ENCODE peak calls at places on chromosomes 3 and 15, in ten cellular contexts. L is WTC11, A is AG10803, I is mucosa of descending colon, D is endothelial cell, F is retinal pigment epithelial cell, U is cardiac muscle cell, H is cardiac fibroblast, Q is tibial artery, C is lower lobe of right lung. P is an unnamed sample.
A peak's percentile ranks its signal among the peaks of the same experiment; 100 is the strongest.

GRCh38 chr15:95215016-95215415 is 983.7 kb downstream of the MCTP2 start:
- DNase-seq in C (no peak), D (no peak), L (no peak), A (no peak), H (no peak), U (no peak), Q (no peak), I (no peak), F (no peak), P (no peak)

GRCh38 chr3:121330586-121330985 is 215.2 kb downstream of the POLQ start:
- DNase-seq in A (no peak), Q (no peak), D (no peak), I (no peak), H (no peak), F (peak; percentile 18), L (no peak), U (peak; percentile 15), C (no peak), P (no peak)

GRCh38 chr3:115236496-115236895 is 89.4 kb upstream of the ZBTB20 start:
- DNase-seq in D (no peak), C (no peak), Q (no peak), H (no peak), A (peak; percentile 70), U (no peak), L (no peak), F (no peak), I (no peak), P (no peak)

GRCh38 chr15:68352401-68353062 is 75.0 kb downstream of the FEM1B start:
- DNase-seq in Q (peak; percentile 93), H (peak; percentile 94), L (no peak), U (no peak), C (no peak), I (peak; percentile 28), D (no peak), A (peak; percentile 98), F (peak; percentile 43), P (no peak)

GRCh38 chr15:101318810-101319200 is 23.8 kb upstream of the SNRPA1 start:
- DNase-seq in U (peak; percentile 51), D (no peak), H (no peak), L (peak; percentile 4), F (no peak), C (no peak), Q (no peak), A (no peak), I (no peak), P (no peak)

GRCh38 chr15:100206643-100207042 is 135.1 kb downstream of the ADAMTS17 start:
- DNase-seq in I (no peak), D (no peak), L (no peak), C (no peak), A (no peak), H (no peak), U (no peak), Q (peak; percentile 12), F (no peak), P (no peak)

GRCh38 chr3:44061961-44062360 is 179.7 kb upstream of the TOPAZ1 start:
- DNase-seq in U (no peak), Q (no peak), I (no peak), H (no peak), A (no peak), F (no peak), L (no peak), D (no peak), C (no peak), P (no peak)

GRCh38 chr3:170429050-170429449 is 10.4 kb downstream of the CLDN11 start:
- DNase-seq in A (peak; percentile 79), H (peak; percentile 39), I (no peak), D (no peak), Q (no peak), C (no peak), L (no peak), U (no peak), F (no peak), P (no peak)

GRCh38 chr15:44712108-44713005 is 1.0 kb downstream of the B2M start:
- DNase-seq in U (no peak), Q (peak; percentile 77), H (peak; percentile 92), C (peak; percentile 75), L (no peak), D (no peak), I (peak; percentile 94), A (peak; percentile 84), F (no peak), P (peak; percentile 28)

GRCh38 chr3:116446037-116446436 is 750 bp upstream of the LSAMP start:
- DNase-seq in F (peak; percentile 55), L (no peak), A (no peak), U (no peak), D (no peak), H (no peak), Q (no peak), I (no peak), C (no peak), P (no peak)

GRCh38 chr15:60162911-60163310 is 158.8 kb downstream of the FOXB1 start:
- DNase-seq in F (peak; percentile 82), A (no peak), U (no peak), Q (no peak), H (no peak), D (no peak), I (no peak), L (no peak), C (no peak), P (no peak)
- TF ChIP-seq CTCF in F (no peak), A (no peak), U (no peak), Q (no peak), H (no peak), D (no peak), I (no peak), L (no peak), C (no peak), P (no peak)

DNA sequence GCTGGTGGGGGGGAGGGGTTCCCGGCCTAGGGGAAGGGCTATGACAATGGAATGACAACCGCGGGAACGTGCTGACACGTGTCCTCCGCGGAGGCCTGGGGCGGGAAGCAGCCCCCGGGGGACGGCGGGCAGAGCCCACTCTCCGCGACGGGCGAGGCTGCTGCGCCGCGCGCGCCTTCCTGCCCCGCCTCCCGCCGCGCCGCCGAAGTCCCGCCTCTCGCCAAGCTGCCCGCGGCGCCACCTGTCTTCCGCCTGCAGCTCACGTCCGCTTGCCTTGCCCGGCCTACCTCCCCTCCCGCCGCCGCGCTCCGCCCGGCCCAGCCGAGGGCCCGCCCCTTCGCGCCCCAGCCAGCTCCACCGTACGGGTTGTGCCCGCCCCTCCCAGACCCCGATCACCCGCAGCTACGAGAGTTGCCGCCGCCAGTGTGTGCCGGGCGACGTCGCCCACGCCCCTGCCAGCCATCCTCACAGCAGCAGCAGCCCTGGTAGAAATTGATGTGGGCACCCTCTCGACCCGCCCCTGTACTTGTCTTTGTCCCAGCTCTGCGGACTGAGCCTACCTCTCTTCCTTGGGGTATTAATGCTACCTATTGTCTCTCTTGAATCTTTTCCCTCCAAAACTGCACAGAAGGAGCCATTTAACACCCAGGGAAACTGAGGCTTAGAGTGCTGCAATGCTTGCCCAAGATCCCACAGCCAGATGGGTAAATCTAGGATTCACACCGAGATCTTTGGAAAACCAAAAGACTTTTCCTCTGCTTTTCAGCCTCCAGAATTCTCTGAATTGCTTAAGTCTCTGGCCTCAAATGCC is at the start of gene PARP16:
- DNase-seq in A (peak; percentile 73), U (peak; percentile 96), C (peak; percentile 96), H (peak; percentile 86), D (peak; percentile 83), L (peak; percentile 95), F (no peak), I (peak; percentile 92), Q (peak; percentile 96), P (peak; percentile 93)
- TF ChIP-seq CTCF in A (peak; percentile 25), U (peak; percentile 32), C (peak; percentile 60), H (no peak), D (no peak), L (no peak), F (peak; percentile 42), I (peak; percentile 73), Q (peak; percentile 35), P (peak; percentile 55)

GRCh38 chr15:71489570-71489969 is 320.8 kb upstream of the NR2E3 start:
- DNase-seq in H (no peak), C (no peak), Q (no peak), L (no peak), U (no peak), A (no peak), F (no peak), D (no peak), I (no peak), P (no peak)

GRCh38 chr15:71484080-71484479 is 326.3 kb upstream of the NR2E3 start:
- DNase-seq in A (no peak), C (no peak), L (no peak), U (no peak), I (no peak), Q (no peak), D (no peak), F (no peak), H (no peak), P (no peak)

GRCh38 chr15:71480566-71480965 is 329.8 kb upstream of the NR2E3 start:
- DNase-seq in Q (no peak), I (no peak), C (no peak), U (no peak), H (no peak), A (no peak), D (no peak), L (no peak), F (no peak), P (no peak)

DNA sequence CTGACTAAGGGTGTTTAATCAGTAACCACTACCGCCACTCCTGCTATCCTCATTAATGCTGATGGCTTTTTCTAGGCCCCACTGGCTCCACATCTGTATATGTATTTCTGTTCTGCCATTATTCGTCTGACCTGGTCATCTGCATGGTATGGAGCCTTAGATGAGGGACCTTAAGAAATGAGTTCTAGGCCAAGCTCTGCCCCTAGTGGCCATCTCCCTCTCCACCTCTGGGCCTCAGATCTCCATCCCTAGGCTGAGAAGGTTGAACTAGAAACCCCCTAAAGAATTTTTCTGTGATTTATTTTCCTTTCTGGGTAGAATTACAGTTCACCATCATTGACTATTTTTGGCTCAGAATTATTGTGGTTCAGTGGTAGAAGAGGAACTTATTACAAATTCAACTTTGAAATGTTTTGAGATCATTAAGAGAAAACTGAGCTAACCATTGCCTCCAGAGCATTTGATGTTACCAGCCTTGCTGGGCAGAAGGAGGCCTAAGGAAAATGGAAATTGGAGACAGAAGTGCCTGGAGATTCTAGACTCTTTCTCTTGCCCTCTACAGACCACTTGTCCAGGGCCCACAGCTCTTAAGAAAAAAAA is 325.2 kb upstream of the NR2E3 start:
- DNase-seq in L (peak; percentile 28), F (no peak), Q (no peak), I (peak; percentile 8), U (no peak), C (no peak), A (no peak), D (no peak), H (no peak), P (peak; percentile 16)
- TF ChIP-seq CTCF in L (no peak), F (peak; percentile 58), Q (no peak), I (no peak), U (peak; percentile 48), C (peak; percentile 31), A (peak; percentile 43), D (peak; percentile 23), H (peak; percentile 61), P (peak; percentile 54)

DNA sequence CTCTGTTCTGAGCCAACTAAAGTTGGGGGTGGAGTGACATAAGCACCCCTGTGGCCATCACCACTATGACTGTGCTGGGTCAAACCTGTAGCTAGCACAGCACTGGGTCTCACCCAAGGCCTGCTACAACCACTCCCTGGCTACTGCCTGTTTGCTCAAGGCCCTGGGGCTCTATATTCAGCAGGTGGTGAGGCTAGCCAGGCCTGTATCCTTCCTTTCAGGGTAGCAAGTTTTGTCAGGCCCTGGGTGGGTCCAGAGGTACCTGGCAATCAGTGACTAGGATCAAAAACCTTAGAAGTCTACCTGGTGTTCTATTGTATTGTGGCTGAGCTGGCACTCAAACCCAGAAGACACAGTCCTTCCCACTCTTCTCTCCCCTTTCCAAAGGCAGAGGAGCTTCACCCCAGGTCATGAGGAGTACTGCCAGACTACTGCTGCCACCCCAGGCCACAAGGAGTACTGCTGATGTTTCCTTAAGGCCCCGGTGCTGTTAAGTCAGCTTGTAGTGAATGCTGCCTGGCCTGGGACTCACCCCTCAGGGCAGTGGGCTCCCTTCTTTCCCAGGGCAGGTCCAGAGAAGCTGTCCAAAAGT is 170.8 kb downstream of the IGSF11 start:
- DNase-seq in D (no peak), F (no peak), U (no peak), A (peak; percentile 1), C (no peak), L (peak; percentile 47), Q (no peak), I (no peak), H (no peak), P (no peak)
- TF ChIP-seq CTCF in D (no peak), F (no peak), U (no peak), A (no peak), C (no peak), L (peak; percentile 30), Q (no peak), I (no peak), H (no peak), P (peak; percentile 44)